ENCODE peak calls at places on chromosomes 5 and 9, in four cellular contexts. One of them, this sample, is unnamed.

GRCh38 chr5:54804521-54804920 is 180.9 kb downstream of the ESM1 start:
- DNase-seq in B cell: no peak
- DNase-seq in HEK293T: no peak
- DNase-seq in activated gamma-delta T cell treated with anti-CD3 and anti-CD28 coated beads, Interleukin-2, amount 50 U/mL, for 16 hours: no peak
- DNase-seq in this sample: no peak

GRCh38 chr5:124627815-124628214 is 118.6 kb downstream of the ZNF608 start:
- DNase-seq in B cell: no peak
- DNase-seq in HEK293T: no peak
- DNase-seq in activated gamma-delta T cell treated with anti-CD3 and anti-CD28 coated beads, Interleukin-2, amount 50 U/mL, for 16 hours: no peak
- DNase-seq in this sample: no peak

GRCh38 chr5:31378838-31379237 is 153.1 kb downstream of the DROSHA start:
- DNase-seq in B cell: no peak
- DNase-seq in HEK293T: no peak
- DNase-seq in activated gamma-delta T cell treated with anti-CD3 and anti-CD28 coated beads, Interleukin-2, amount 50 U/mL, for 16 hours: no peak
- DNase-seq in this sample: no peak

GRCh38 chr9:79896390-79896789 is 324.6 kb downstream of the TLE4 start:
- DNase-seq in B cell: no peak
- DNase-seq in HEK293T: peak
- DNase-seq in activated gamma-delta T cell treated with anti-CD3 and anti-CD28 coated beads, Interleukin-2, amount 50 U/mL, for 16 hours: no peak
- DNase-seq in this sample: no peak

GRCh38 chr9:84297162-84297821 is 43.3 kb downstream of the SLC28A3 start:
- DNase-seq in B cell: no peak
- DNase-seq in HEK293T: no peak
- DNase-seq in activated gamma-delta T cell treated with anti-CD3 and anti-CD28 coated beads, Interleukin-2, amount 50 U/mL, for 16 hours: no peak
- DNase-seq in this sample: no peak

GRCh38 chr5:141343242-141343952 is at the start of gene PCDHGA3:
- DNase-seq in B cell: no peak
- DNase-seq in HEK293T: no peak
- DNase-seq in activated gamma-delta T cell treated with anti-CD3 and anti-CD28 coated beads, Interleukin-2, amount 50 U/mL, for 16 hours: no peak
- DNase-seq in this sample: peak

GRCh38 chr5:7202846-7203245 is 193.1 kb upstream of the ADCY2 start:
- DNase-seq in B cell: no peak
- DNase-seq in HEK293T: no peak
- DNase-seq in activated gamma-delta T cell treated with anti-CD3 and anti-CD28 coated beads, Interleukin-2, amount 50 U/mL, for 16 hours: no peak
- DNase-seq in this sample: no peak

GRCh38 chr9:70410368-70410767 is 4.1 kb downstream of the KLF9 start:
- DNase-seq in B cell: no peak
- DNase-seq in HEK293T: no peak
- DNase-seq in activated gamma-delta T cell treated with anti-CD3 and anti-CD28 coated beads, Interleukin-2, amount 50 U/mL, for 16 hours: no peak
- DNase-seq in this sample: peak

GRCh38 chr5:39379683-39380082 is 15.4 kb upstream of the C9 start:
- DNase-seq in B cell: no peak
- DNase-seq in HEK293T: no peak
- DNase-seq in activated gamma-delta T cell treated with anti-CD3 and anti-CD28 coated beads, Interleukin-2, amount 50 U/mL, for 16 hours: no peak
- DNase-seq in this sample: no peak

GRCh38 chr9:130972277-130972956 is 33.4 kb upstream of the FIBCD1 start:
- DNase-seq in B cell: no peak
- DNase-seq in HEK293T: no peak
- DNase-seq in activated gamma-delta T cell treated with anti-CD3 and anti-CD28 coated beads, Interleukin-2, amount 50 U/mL, for 16 hours: no peak
- DNase-seq in this sample: no peak

GRCh38 chr5:55594636-55595035 is 59.9 kb upstream of the PLPP1 start:
- DNase-seq in B cell: no peak
- DNase-seq in HEK293T: no peak
- DNase-seq in activated gamma-delta T cell treated with anti-CD3 and anti-CD28 coated beads, Interleukin-2, amount 50 U/mL, for 16 hours: no peak
- DNase-seq in this sample: no peak

GRCh38 chr9:29211003-29211584 is 1637.8 kb upstream of the C9orf72 start:
- DNase-seq in B cell: no peak
- DNase-seq in HEK293T: no peak
- DNase-seq in activated gamma-delta T cell treated with anti-CD3 and anti-CD28 coated beads, Interleukin-2, amount 50 U/mL, for 16 hours: no peak
- DNase-seq in this sample: no peak

GRCh38 chr9:80359941-80360881 is 788.4 kb downstream of the TLE4 start:
- DNase-seq in B cell: no peak
- DNase-seq in HEK293T: no peak
- DNase-seq in activated gamma-delta T cell treated with anti-CD3 and anti-CD28 coated beads, Interleukin-2, amount 50 U/mL, for 16 hours: no peak
- DNase-seq in this sample: no peak

GRCh38 chr5:88085462-88085861 is 183.2 kb downstream of the TMEM161B start:
- DNase-seq in B cell: no peak
- DNase-seq in HEK293T: no peak
- DNase-seq in activated gamma-delta T cell treated with anti-CD3 and anti-CD28 coated beads, Interleukin-2, amount 50 U/mL, for 16 hours: no peak
- DNase-seq in this sample: no peak

GRCh38 chr5:88602584-88602983 is 280.4 kb downstream of the MEF2C start:
- DNase-seq in B cell: no peak
- DNase-seq in HEK293T: no peak
- DNase-seq in activated gamma-delta T cell treated with anti-CD3 and anti-CD28 coated beads, Interleukin-2, amount 50 U/mL, for 16 hours: no peak
- DNase-seq in this sample: no peak

GRCh38 chr5:157744055-157745011 is 821 bp downstream of the LSM11 start:
- DNase-seq in B cell: peak
- DNase-seq in HEK293T: peak
- DNase-seq in activated gamma-delta T cell treated with anti-CD3 and anti-CD28 coated beads, Interleukin-2, amount 50 U/mL, for 16 hours: no peak
- DNase-seq in this sample: peak

GRCh38 chr5:161625673-161626072 is 59.8 kb upstream of the GABRA6 start:
- DNase-seq in B cell: no peak
- DNase-seq in HEK293T: no peak
- DNase-seq in activated gamma-delta T cell treated with anti-CD3 and anti-CD28 coated beads, Interleukin-2, amount 50 U/mL, for 16 hours: no peak
- DNase-seq in this sample: no peak

GRCh38 chr5:176530983-176531901 is 6.0 kb downstream of the RNF44 start:
- DNase-seq in B cell: no peak
- DNase-seq in HEK293T: no peak
- DNase-seq in activated gamma-delta T cell treated with anti-CD3 and anti-CD28 coated beads, Interleukin-2, amount 50 U/mL, for 16 hours: no peak
- DNase-seq in this sample: peak